ENCODE peak calls at places on chromosomes 5 and 9, in nine cellular contexts. Z is left cardiac atrium; A is activated CD4-positive, alpha-beta T cell treated with anti-CD3 and anti-CD28 coated beads, Interleukin-2, amount 50 U/mL, for 1 hour; N is AML-193; R is Jurkat, Clone E6-1; U is NCI-H82; K is caudate nucleus; S is NCI-H1436 treated with DMSO at 0.1 percent for 48 hours; G is CD4-positive, alpha-beta memory T cell. B is an unnamed sample.

GRCh38 chr5:151179489-151179840 is 21.9 kb upstream of the ANXA6 start:
- DNase-seq in Z (no peak), A (no peak), N (no peak), R (no peak), U (no peak), K (no peak), S (no peak), G (no peak), B (no peak)

GRCh38 chr5:143054480-143054941 is 284.3 kb downstream of the ARHGAP26 start:
- DNase-seq in Z (no peak), A (no peak), N (no peak), R (no peak), U (no peak), K (no peak), S (peak; percentile 16), G (no peak), B (peak; percentile 10)

GRCh38 chr5:98769006-98769255 is 4.5 kb upstream of the RGMB start:
- DNase-seq in Z (peak; percentile 42), A (peak; percentile 54), N (no peak), R (no peak), U (peak; percentile 71), K (no peak), S (no peak), G (peak; percentile 31), B (no peak)

GRCh38 chr9:89195149-89195797 is 16.7 kb upstream of the SHC3 start:
- DNase-seq in Z (no peak), A (no peak), N (no peak), R (no peak), U (no peak), K (no peak), S (no peak), G (no peak), B (no peak)

GRCh38 chr5:127696688-127697087 is 6.5 kb upstream of the CCDC192 start:
- DNase-seq in Z (no peak), A (no peak), N (no peak), R (no peak), U (no peak), K (no peak), S (no peak), G (no peak), B (no peak)

GRCh38 chr5:60672693-60673264 is 27.2 kb downstream of the DEPDC1B start:
- DNase-seq in Z (no peak), A (no peak), N (no peak), R (no peak), U (no peak), K (no peak), S (no peak), G (no peak), B (no peak)

GRCh38 chr5:80255425-80255751 is 460 bp downstream of the SERINC5 start:
- DNase-seq in Z (peak; percentile 71), A (peak; percentile 17), N (peak; percentile 39), R (no peak), U (peak; percentile 59), K (peak; percentile 44), S (no peak), G (peak; percentile 38), B (peak; percentile 52)

GRCh38 chr5:178325311-178326053 is 92.9 kb upstream of the PHYKPL start:
- DNase-seq in Z (peak; percentile 7), A (no peak), N (no peak), R (no peak), U (no peak), K (no peak), S (no peak), G (no peak), B (no peak)

GRCh38 chr9:17005085-17005484 is 129.8 kb upstream of the CNTLN start:
- DNase-seq in Z (peak; percentile 49), A (no peak), N (no peak), R (no peak), U (no peak), K (no peak), S (peak; percentile 23), G (no peak), B (no peak)

GRCh38 chr5:177306674-177307543 is 3.3 kb downstream of the PRELID1 start:
- DNase-seq in Z (no peak), A (no peak), N (peak; percentile 96), R (no peak), U (no peak), K (no peak), S (no peak), G (no peak), B (peak; percentile 95)

B was measured in Kasumi-1.